ENCODE peak calls at places on chromosomes 6 and 20, in ten cellular contexts. J, T, B, M, Q, L, N, X, D and C are unnamed samples. For H3K4me1, the result is how much of the 10 kb centered on the place peaks cover.

GRCh38 chr20:45290677-45291355 is 15.8 kb upstream of the RBPJL start:
- DNase-seq in J (peak), T (peak), B (peak), M (peak), Q (peak), L (peak), N (peak), X (peak), D (peak), C (peak)

GRCh38 chr6:13527669-13528051 is 40.3 kb upstream of the GFOD1 start:
- DNase-seq in J (no peak), T (no peak), B (no peak), M (no peak), Q (no peak), L (no peak), N (no peak), X (no peak), D (no peak), C (no peak)

GRCh38 chr6:151434369-151434768 is 17.6 kb downstream of the RMND1 start:
- DNase-seq in J (no peak), T (no peak), B (no peak), M (no peak), Q (no peak), L (no peak), N (no peak), X (no peak), D (no peak), C (no peak)

GRCh38 chr20:24241466-24241865 is 228.0 kb upstream of the SYNDIG1 start:
- DNase-seq in J (no peak), T (no peak), B (no peak), M (no peak), Q (no peak), L (no peak), N (no peak), X (no peak), D (no peak), C (no peak)

GRCh38 chr20:41428285-41428684 is 61.7 kb upstream of the EMILIN3 start:
- DNase-seq in J (no peak), T (no peak), B (no peak), M (no peak), Q (peak), L (no peak), N (peak), X (no peak), D (peak), C (peak)

GRCh38 chr6:9783567-9783966 is 631.3 kb downstream of the TFAP2A start:
- DNase-seq in J (no peak), T (no peak), B (no peak), M (no peak), Q (no peak), L (no peak), N (no peak), X (no peak), D (no peak), C (no peak)

GRCh38 chr6:45794465-45794864 is 221.2 kb downstream of the CLIC5 start:
- DNase-seq in J (no peak), T (no peak), B (no peak), M (no peak), Q (no peak), L (no peak), N (no peak), X (no peak), D (no peak), C (no peak)

GRCh38 chr6:33298773-33299236 is at the start of gene RGL2:
- DNase-seq in J (peak), T (peak), B (peak), M (peak), Q (peak), L (no peak), N (peak), X (peak), D (no peak), C (peak)

GRCh38 chr6:45369870-45370269 is 7.9 kb downstream of the SUPT3H start:
- DNase-seq in J (no peak), T (no peak), B (no peak), M (no peak), Q (no peak), L (no peak), N (no peak), X (no peak), D (no peak), C (no peak)

GRCh38 chr6:107712523-107713213 is 111.4 kb downstream of the SCML4 start:
- DNase-seq in J (peak), T (no peak), B (no peak), M (no peak), Q (peak), L (no peak), N (no peak), X (no peak), D (no peak), C (peak)

GRCh38 chr6:130322673-130323268 is 43.0 kb upstream of the TMEM200A start:
- DNase-seq in J (peak), T (no peak), B (peak), M (peak), Q (peak), L (no peak), N (peak), X (peak), D (peak), C (peak)

GRCh38 chr20:51412991-51413471 is 129.5 kb downstream of the NFATC2 start:
- DNase-seq in J (peak), T (peak), B (peak), M (no peak), Q (no peak), L (no peak), N (no peak), X (no peak), D (no peak), C (no peak)

GRCh38 chr6:16591681-16592549 is 169.3 kb downstream of the ATXN1 start:
- DNase-seq in J (no peak), T (no peak), B (no peak), M (no peak), Q (no peak), L (no peak), N (no peak), X (no peak), D (no peak), C (no peak)

GRCh38 chr6:7730852-7731251 is 5.0 kb downstream of the BMP6 start:
- DNase-seq in J (no peak), T (no peak), B (no peak), M (no peak), Q (no peak), L (no peak), N (peak), X (no peak), D (no peak), C (no peak)

GRCh38 chr6:37603284-37603683 is 94.4 kb downstream of the MDGA1 start:
- DNase-seq in J (no peak), T (no peak), B (no peak), M (no peak), Q (no peak), L (no peak), N (no peak), X (no peak), D (no peak), C (no peak)

GRCh38 chr6:90780778-90781177 is 193.9 kb upstream of the MAP3K7 start:
- DNase-seq in J (no peak), T (no peak), B (no peak), M (no peak), Q (no peak), L (no peak), N (no peak), X (no peak), D (no peak), C (no peak)

GRCh38 chr6:117668736-117669135 is 6.5 kb upstream of the NUS1 start:
- DNase-seq in J (no peak), T (no peak), B (no peak), M (no peak), Q (no peak), L (no peak), N (no peak), X (no peak), D (no peak), C (no peak)

GRCh38 chr6:45728674-45729073 is 287.0 kb downstream of the CLIC5 start:
- DNase-seq in J (no peak), T (no peak), B (no peak), M (no peak), Q (no peak), L (no peak), N (no peak), X (no peak), D (no peak), C (no peak)

GRCh38 chr20:57413990-57414389 is 22.8 kb downstream of the RBM38 start:
- DNase-seq in J (no peak), T (no peak), B (no peak), M (no peak), Q (no peak), L (no peak), N (no peak), X (no peak), D (no peak), C (no peak)

GRCh38 chr20:5070570-5070969 is 49.2 kb downstream of the PCNA start:
- DNase-seq in J (no peak), T (no peak), B (no peak), M (no peak), Q (no peak), L (no peak), N (no peak), X (no peak), D (no peak), C (no peak)

GRCh38 chr6:3026811-3027626 is 27.3 kb downstream of the NQO2 start:
- DNase-seq in J (no peak), T (no peak), B (peak), M (no peak), Q (peak), L (no peak), N (no peak), X (peak), D (no peak), C (no peak)

GRCh38 chr20:1665345-1665744 is 7.8 kb upstream of the SIRPG start:
- DNase-seq in J (no peak), T (no peak), B (no peak), M (no peak), Q (no peak), L (no peak), N (no peak), X (no peak), D (no peak), C (no peak)

GRCh38 chr20:38112249-38112942 is 52.7 kb downstream of the TGM2 start:
- DNase-seq in J (no peak), T (no peak), B (no peak), M (no peak), Q (no peak), L (no peak), N (no peak), X (no peak), D (no peak), C (no peak)

GRCh38 chr6:4103929-4104328 is 25.0 kb upstream of the FAM217A start:
- DNase-seq in J (no peak), T (no peak), B (no peak), M (no peak), Q (no peak), L (no peak), N (no peak), X (no peak), D (no peak), C (no peak)

GRCh38 chr6:161373905-161374451 is 100.1 kb upstream of the AGPAT4 start:
- DNase-seq in J (peak), T (peak), B (peak), M (peak), Q (peak), L (peak), N (peak), X (peak), D (no peak), C (peak)

GRCh38 chr20:60700728-60701127 is 551.3 kb upstream of the CDH4 start:
- DNase-seq in J (no peak), T (no peak), B (no peak), M (no peak), Q (no peak), L (no peak), N (no peak), X (no peak), D (no peak), C (no peak)

GRCh38 chr6:292506-293184 is 358 bp downstream of the DUSP22 start:
- DNase-seq in J (no peak), T (peak), B (peak), M (peak), Q (peak), L (peak), N (peak), X (peak), D (no peak), C (peak)

GRCh38 chr6:166814386-166814785 is 142.0 kb downstream of the RNASET2 start:
- DNase-seq in J (no peak), T (no peak), B (no peak), M (no peak), Q (no peak), L (no peak), N (no peak), X (no peak), D (no peak), C (no peak)

GRCh38 chr6:127464881-127465459 is 5.8 kb upstream of the KIAA0408 start:
- DNase-seq in J (peak), T (peak), B (peak), M (peak), Q (peak), L (peak), N (peak), X (peak), D (peak), C (peak)

GRCh38 chr20:19026901-19027644 is 185.4 kb upstream of the SLC24A3 start:
- DNase-seq in J (no peak), T (no peak), B (no peak), M (no peak), Q (no peak), L (peak), N (no peak), X (no peak), D (no peak), C (no peak)

GRCh38 chr20:3563113-3563512 is 92.3 kb downstream of the ATRN start:
- DNase-seq in J (no peak), T (no peak), B (no peak), M (no peak), Q (no peak), L (no peak), N (no peak), X (no peak), D (no peak), C (no peak)

GRCh38 chr20:57780906-57781305 is 71.1 kb upstream of the PMEPA1 start:
- DNase-seq in J (no peak), T (no peak), B (no peak), M (no peak), Q (no peak), L (no peak), N (no peak), X (no peak), D (no peak), C (no peak)

GRCh38 chr20:63635431-63636141 is 8.7 kb upstream of the GMEB2 start:
- DNase-seq in J (no peak), T (no peak), B (no peak), M (no peak), Q (peak), L (no peak), N (no peak), X (peak), D (no peak), C (no peak)

GRCh38 chr20:2652724-2653510 is 485 bp downstream of the NOP56 start:
- DNase-seq in J (peak), T (peak), B (peak), M (no peak), Q (peak), L (no peak), N (no peak), X (peak), D (no peak), C (peak)

GRCh38 chr20:63333241-63333836 is 27.8 kb downstream of the CHRNA4 start:
- DNase-seq in J (no peak), T (no peak), B (no peak), M (no peak), Q (no peak), L (no peak), N (no peak), X (no peak), D (no peak), C (no peak)

GRCh38 chr6:26295691-26296555 is 69.1 kb upstream of the BTN3A2 start:
- DNase-seq in J (no peak), T (no peak), B (no peak), M (no peak), Q (no peak), L (no peak), N (peak), X (peak), D (peak), C (peak)

GRCh38 chr20:57662313-57663240 is 42.4 kb upstream of the ZBP1 start:
- DNase-seq in J (peak), T (peak), B (peak), M (peak), Q (no peak), L (peak), N (no peak), X (peak), D (no peak), C (no peak)

GRCh38 chr20:51531141-51531710 is 11.3 kb downstream of the NFATC2 start:
- DNase-seq in J (no peak), T (no peak), B (no peak), M (no peak), Q (peak), L (no peak), N (peak), X (no peak), D (peak), C (no peak)

GRCh38 chr6:69795469-69796080 is 1.2 kb downstream of the LMBRD1 start:
- DNase-seq in J (peak), T (no peak), B (no peak), M (no peak), Q (no peak), L (no peak), N (no peak), X (no peak), D (no peak), C (no peak)

GRCh38 chr20:56247954-56248782 is at the start of gene MC3R:
- DNase-seq in J (peak), T (no peak), B (no peak), M (peak), Q (peak), L (peak), N (peak), X (peak), D (peak), C (peak)
- TF ChIP-seq CTCF in J (peak), T (peak), B (no peak), M (peak), Q (peak), L (peak), N (peak), X (peak), D (peak), C (peak)

GRCh38 chr6:156657311-156657710 is 119.9 kb upstream of the ARID1B start:
- DNase-seq in J (no peak), T (no peak), B (no peak), M (no peak), Q (no peak), L (no peak), N (no peak), X (no peak), D (no peak), C (no peak)

GRCh38 chr6:156659317-156660198 is 117.6 kb upstream of the ARID1B start:
- DNase-seq in J (no peak), T (no peak), B (no peak), M (no peak), Q (no peak), L (no peak), N (no peak), X (no peak), D (no peak), C (no peak)

GRCh38 chr6:156660389-156660788 is 116.8 kb upstream of the ARID1B start:
- DNase-seq in J (no peak), T (no peak), B (no peak), M (no peak), Q (no peak), L (no peak), N (no peak), X (no peak), D (no peak), C (no peak)

GRCh38 chr6:156658596-156659316 is 118.4 kb upstream of the ARID1B start:
- DNase-seq in J (no peak), T (no peak), B (no peak), M (no peak), Q (no peak), L (no peak), N (no peak), X (no peak), D (no peak), C (no peak)

DNA sequence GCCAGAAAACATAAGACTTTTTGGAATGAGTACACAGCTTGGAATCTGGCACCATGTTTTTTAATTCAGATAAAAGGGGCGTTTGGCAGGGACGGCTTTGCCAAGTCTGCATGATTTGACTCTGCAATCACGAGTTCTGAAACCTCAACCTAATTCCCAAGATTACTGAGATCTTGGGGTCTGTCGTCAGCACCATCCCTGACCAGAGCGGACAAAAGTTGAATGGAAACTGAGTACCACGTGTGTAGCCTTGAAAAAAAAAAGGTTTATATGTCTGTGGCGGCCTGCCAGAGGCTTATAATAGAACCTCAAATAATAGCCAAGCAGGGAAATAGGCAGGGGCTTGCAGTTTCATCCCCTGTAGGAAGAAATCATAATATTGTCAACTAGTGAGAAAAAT is 119.0 kb upstream of the ARID1B start:
- DNase-seq in J (no peak), T (no peak), B (no peak), M (peak), Q (no peak), L (no peak), N (no peak), X (no peak), D (no peak), C (peak)
- H3K27ac ChIP-seq in J (no peak), T (no peak), B (no peak), M (peak), Q (no peak), L (no peak), N (no peak), X (no peak), D (no peak), C (no peak)

DNA sequence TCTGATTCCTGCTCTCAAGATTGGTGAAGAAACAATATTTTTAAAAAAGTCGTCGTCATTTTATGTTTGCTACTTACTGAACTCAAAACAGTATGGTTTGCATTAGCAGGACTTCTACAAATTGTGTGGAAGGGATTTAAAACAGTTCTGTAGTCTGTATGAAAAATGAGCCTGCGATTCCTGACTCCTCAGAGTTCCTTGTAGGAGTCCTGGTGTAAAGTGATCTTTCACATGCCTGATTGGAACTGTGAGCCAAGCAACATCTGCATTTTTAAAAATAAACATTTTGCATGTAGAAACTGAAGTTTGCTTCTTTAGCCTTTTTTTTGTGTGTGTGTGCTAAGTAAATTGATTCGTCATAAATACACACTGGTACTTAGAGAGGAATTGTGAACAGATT is 297.7 kb upstream of the SOX4 start:
- DNase-seq in J (no peak), T (no peak), B (no peak), M (no peak), Q (no peak), L (no peak), N (no peak), X (no peak), D (no peak), C (no peak)
- H3K4me1 ChIP-seq in J (under half), T (under half), B (under half), M (under half), Q (under half), L (under half), N (under half), X (under half), D (under half), C (under half)

GRCh38 chr6:82588859-82589412 is 225.3 kb downstream of the TPBG start:
- DNase-seq in J (no peak), T (no peak), B (no peak), M (no peak), Q (no peak), L (no peak), N (no peak), X (no peak), D (no peak), C (no peak)

GRCh38 chr6:82588020-82588419 is 224.4 kb downstream of the TPBG start:
- DNase-seq in J (no peak), T (no peak), B (no peak), M (no peak), Q (no peak), L (no peak), N (peak), X (no peak), D (no peak), C (no peak)

GRCh38 chr6:82589509-82590206 is 226.0 kb downstream of the TPBG start:
- DNase-seq in J (peak), T (no peak), B (no peak), M (no peak), Q (no peak), L (peak), N (peak), X (no peak), D (peak), C (no peak)
- TF ChIP-seq CTCF in J (peak), T (no peak), B (no peak), M (no peak), Q (no peak), L (peak), N (peak), X (no peak), D (peak), C (no peak)

DNA sequence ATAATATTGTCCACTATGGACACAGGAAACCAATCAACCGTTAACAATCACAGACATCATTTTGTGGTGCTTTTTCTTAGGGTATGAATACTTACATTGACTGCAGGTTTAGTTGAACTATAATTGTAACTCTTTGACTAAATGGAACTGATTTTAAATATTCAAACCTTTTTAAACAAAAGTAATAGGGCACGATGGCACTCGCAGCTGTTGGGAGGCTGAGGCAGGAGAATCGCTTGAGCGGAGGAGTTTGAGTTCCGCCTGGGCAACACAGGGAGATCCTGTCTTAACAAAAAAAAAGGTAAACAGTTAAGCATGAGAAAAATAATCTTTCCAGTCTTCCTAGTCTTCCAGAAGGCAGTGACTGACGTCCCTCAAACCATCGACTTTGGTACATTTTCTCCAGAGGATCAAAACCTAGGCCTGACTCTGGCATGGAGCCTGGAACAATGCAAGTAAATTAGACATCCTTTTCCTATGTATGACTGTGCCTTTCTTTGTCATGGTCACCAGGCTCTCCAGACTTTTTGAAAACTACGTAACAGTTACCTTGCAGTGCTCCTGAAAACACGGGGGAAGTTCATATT is 16.6 kb upstream of the PRDM13 start:
- DNase-seq in J (no peak), T (no peak), B (no peak), M (no peak), Q (no peak), L (no peak), N (no peak), X (no peak), D (no peak), C (no peak)
- H3K27ac ChIP-seq in J (no peak), T (no peak), B (no peak), M (no peak), Q (no peak), L (no peak), N (no peak), X (no peak), D (no peak), C (no peak)